ENCODE peak calls at places on chromosome 5, in six cellular contexts. Y, F, B, N, G and T are unnamed samples.

GRCh38 chr5:74432240-74432639 is 208.3 kb downstream of the ENC1 start:
- DNase-seq in Y (no peak), F (no peak), B (no peak), N (no peak), G (no peak), T (no peak)

GRCh38 chr5:172110921-172111873 is 76.8 kb downstream of the STK10 start:
- DNase-seq in Y (peak; percentile 39), F (peak; percentile 85), B (no peak), N (no peak), G (peak; percentile 28), T (peak; percentile 83)

GRCh38 chr5:35857606-35858205 is 1.0 kb downstream of the IL7R start:
- DNase-seq in Y (peak; percentile 95), F (no peak), B (no peak), N (no peak), G (no peak), T (no peak)

GRCh38 chr5:107736608-107737007 is 65.9 kb upstream of the EFNA5 start:
- DNase-seq in Y (no peak), F (no peak), B (no peak), N (no peak), G (no peak), T (no peak)

GRCh38 chr5:93360436-93361100 is 220.5 kb downstream of the NR2F1-AS1 start:
- DNase-seq in Y (peak; percentile 69), F (no peak), B (no peak), N (no peak), G (no peak), T (no peak)

GRCh38 chr5:38048400-38048799 is 208.6 kb upstream of the GDNF start:
- DNase-seq in Y (no peak), F (no peak), B (no peak), N (no peak), G (no peak), T (no peak)

GRCh38 chr5:169827769-169828168 is 152.5 kb downstream of the INSYN2B start:
- DNase-seq in Y (no peak), F (no peak), B (no peak), N (no peak), G (no peak), T (no peak)

GRCh38 chr5:60583598-60583997 is 116.4 kb downstream of the DEPDC1B start:
- DNase-seq in Y (no peak), F (no peak), B (no peak), N (no peak), G (no peak), T (no peak)

GRCh38 chr5:94693845-94694370 is 75.4 kb downstream of the SLF1 start:
- DNase-seq in Y (no peak), F (no peak), B (no peak), N (no peak), G (no peak), T (no peak)

GRCh38 chr5:94691947-94692346 is 73.5 kb downstream of the SLF1 start:
- DNase-seq in Y (peak; percentile 32), F (no peak), B (no peak), N (no peak), G (peak; percentile 35), T (no peak)

GRCh38 chr5:94694671-94695070 is 76.2 kb downstream of the SLF1 start:
- DNase-seq in Y (no peak), F (no peak), B (no peak), N (no peak), G (no peak), T (no peak)

GRCh38 chr5:94692610-94693009 is 74.1 kb downstream of the SLF1 start:
- DNase-seq in Y (no peak), F (no peak), B (no peak), N (no peak), G (no peak), T (no peak)

DNA sequence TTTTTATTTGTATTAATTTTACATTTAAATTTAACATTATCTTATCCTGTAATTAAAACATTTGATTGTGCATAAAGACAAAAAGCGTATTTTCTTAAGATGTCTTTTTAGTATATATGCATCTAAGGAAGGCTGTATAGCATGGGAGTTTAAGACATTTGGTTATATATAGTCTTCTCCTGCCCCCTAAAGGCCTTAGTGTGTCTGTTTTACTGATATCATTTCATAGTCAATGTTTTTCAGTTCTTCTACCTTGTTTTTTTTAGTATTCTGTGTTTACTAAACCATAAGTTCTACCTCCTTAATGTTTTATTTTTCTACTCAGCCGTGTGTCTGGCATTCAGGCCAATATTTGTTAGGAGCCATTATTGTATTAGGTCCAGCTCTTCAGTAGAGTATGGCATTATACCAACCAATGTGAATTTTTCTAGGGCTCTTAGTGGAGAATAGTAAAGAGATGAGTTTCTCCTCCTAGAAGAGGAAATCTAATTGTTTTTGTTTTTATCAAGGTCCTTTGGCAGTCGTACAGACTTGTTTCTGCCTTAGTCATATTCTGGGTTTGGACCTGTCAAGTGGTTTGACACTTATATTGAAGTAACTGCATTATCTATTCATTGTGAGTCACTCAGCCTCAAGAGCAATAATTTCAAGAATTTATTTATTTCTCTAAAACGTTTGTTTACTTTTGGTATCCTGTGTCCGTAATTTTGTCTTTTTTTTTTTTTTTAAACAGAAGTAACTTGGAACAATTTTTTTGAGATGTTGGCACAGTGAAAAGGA is 74.8 kb downstream of the SLF1 start:
- DNase-seq in Y (peak; percentile 70), F (no peak), B (no peak), N (no peak), G (peak; percentile 40), T (no peak)
- TF ChIP-seq CTCF in Y (peak; percentile 56), F (peak; percentile 43), B (peak; percentile 53), N (no peak), G (peak; percentile 53), T (no peak)

GRCh38 chr5:41526699-41527098 is 16.3 kb upstream of the PLCXD3 start:
- DNase-seq in Y (no peak), F (no peak), B (no peak), N (no peak), G (no peak), T (no peak)

GRCh38 chr5:41522193-41522786 is 11.9 kb upstream of the PLCXD3 start:
- DNase-seq in Y (no peak), F (no peak), B (no peak), N (no peak), G (no peak), T (no peak)

GRCh38 chr5:41527201-41527779 is 16.9 kb upstream of the PLCXD3 start:
- DNase-seq in Y (peak; percentile 99), F (no peak), B (peak; percentile 74), N (no peak), G (no peak), T (no peak)

GRCh38 chr5:41519801-41520200 is 9.4 kb upstream of the PLCXD3 start:
- DNase-seq in Y (peak; percentile 69), F (no peak), B (no peak), N (no peak), G (no peak), T (no peak)

DNA sequence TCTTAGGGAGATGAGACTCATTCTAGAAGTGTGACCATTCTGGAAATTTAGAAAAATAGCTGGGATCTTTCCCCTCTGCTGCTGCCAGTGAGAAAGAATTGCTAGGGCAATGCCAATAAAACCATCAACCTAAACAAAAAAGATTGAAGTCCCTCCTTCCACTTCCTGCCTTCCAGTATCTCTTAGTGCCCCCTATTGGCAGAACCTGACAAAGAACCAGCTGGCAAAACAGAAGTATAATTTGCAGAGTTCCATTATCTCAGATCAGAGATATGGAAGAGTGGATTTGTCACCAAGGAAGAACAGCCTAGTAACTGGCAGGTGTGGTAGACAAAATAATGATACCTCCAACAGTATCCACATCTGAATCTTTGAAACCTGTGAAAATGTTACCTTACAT is 13.8 kb upstream of the PLCXD3 start:
- DNase-seq in Y (peak; percentile 43), F (no peak), B (no peak), N (peak; percentile 19), G (peak; percentile 61), T (no peak)
- TF ChIP-seq CTCF in Y (peak; percentile 58), F (peak; percentile 53), B (peak; percentile 29), N (no peak), G (peak; percentile 74), T (peak; percentile 32)

DNA sequence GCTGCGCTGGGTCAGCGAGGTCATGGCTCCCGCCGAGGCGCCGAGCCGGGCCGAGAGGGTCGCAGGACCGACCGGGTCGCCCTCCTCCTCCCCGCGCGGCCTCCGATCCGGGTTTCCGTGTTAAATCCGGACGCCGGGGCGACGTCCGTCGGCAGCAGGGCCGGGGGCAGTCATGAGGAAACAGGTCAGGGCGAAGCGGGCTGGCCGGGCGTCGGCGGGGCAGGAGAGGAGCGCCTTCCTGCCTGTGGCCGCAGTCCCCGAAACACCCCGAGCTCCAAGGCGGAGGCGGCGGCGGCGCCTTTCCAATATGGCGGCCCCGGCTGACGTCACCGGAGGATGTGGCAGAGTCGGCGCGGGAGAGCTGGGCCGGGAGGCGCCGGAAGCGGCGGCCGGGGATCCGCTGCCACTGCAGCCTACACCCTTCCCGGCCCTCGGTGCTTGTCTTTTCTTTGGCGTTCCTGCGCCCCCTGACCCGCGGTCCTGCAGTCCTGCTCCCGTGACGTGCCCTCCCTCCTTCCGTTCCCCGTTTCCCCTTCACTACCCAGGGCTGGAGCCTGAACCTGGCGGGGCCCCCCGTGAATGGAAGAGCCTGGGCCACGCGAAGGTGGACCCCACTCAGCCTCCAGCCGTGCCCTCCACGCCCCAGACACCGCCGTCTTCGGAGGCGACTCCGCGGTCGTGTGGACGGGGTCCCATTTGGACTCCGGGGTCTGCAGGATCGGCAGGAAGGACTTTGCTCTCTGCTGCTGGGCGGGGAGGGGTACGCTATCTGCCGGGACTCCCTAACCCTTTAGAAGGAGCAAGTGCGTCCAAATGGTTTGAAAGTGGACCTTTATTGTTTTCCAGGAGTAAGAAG is at the start of gene GOLPH3:
- DNase-seq in Y (peak; percentile 92), F (peak; percentile 95), B (peak; percentile 93), N (peak; percentile 93), G (peak; percentile 97), T (peak; percentile 96)
- TF ChIP-seq CTCF in Y (no peak), F (no peak), B (no peak), N (no peak), G (no peak), T (no peak)

DNA sequence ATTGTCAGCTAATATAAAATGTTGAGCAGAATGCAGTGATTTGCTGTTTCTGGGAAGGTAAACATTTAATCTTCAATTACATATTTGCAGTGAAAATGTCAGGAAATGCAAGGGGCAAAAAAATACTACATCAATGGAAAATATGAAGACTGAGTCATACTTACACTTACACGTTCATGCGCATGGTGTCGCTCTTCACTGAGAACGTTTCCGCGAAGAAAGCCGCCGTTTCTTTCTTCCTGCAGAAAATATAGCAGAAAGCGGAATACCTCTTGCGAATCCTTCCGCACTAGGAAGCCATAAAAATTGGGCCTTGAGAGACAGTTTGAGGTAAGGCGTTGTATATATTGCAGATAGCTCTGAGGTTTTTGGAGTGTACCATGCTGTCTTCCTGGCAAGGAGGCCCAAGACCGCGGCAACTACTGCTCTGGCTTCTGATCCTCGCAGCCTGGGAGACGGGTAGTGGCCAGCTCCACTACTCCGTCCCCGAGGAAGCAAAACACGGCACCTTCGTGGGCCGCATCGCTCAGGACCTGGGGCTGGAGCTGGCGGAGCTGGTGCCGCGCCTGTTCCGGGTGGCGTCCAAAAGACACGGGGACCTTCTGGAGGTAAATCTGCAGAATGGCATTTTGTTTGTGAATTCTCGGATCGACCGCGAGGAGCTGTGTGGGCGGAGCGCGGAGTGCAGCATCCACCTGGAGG is at the start of gene PCDHA13:
- DNase-seq in Y (peak; percentile 80), F (peak; percentile 5), B (no peak), N (no peak), G (peak; percentile 57), T (peak; percentile 4)
- TF ChIP-seq CTCF in Y (peak; percentile 76), F (no peak), B (peak; percentile 51), N (peak; percentile 37), G (peak; percentile 54), T (no peak)

DNA sequence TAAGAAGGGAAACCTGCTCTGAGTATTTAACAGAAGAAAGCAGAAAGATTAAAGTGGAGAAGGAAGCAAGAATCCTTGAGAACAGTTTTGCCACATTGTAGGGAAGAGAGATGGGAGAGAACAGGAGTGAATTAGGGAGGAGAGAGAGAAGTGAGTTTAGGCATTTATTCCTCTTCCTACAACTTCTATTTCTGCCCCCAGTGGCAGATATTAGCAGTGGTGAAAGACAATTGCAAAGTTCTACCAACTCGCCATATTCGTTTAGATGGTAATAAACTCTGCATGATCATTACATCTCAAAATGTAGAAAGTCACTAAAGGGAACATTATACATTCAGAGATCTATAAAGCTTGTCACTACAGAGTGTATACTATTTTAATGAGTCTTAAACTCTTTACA is 440.1 kb upstream of the TRPC7 start:
- DNase-seq in Y (peak; percentile 12), F (no peak), B (no peak), N (no peak), G (no peak), T (no peak)
- TF ChIP-seq CTCF in Y (peak; percentile 47), F (no peak), B (peak; percentile 25), N (no peak), G (peak; percentile 38), T (no peak)